ENCODE peak calls at places on chromosomes 11 and 22, in eight cellular contexts. H is heart left ventricle, O is uterus, K is gastrocnemius medialis, P is right lobe of liver, U is endothelial cell of umbilical vein, B is adrenal gland, Z is HCT116. R is an unnamed sample.

GRCh38 chr11:11243790-11244469 is 109.1 kb downstream of the CSNK2A3 start:
- DNase-seq in H (peak; percentile 67), K (no peak), Z (no peak), U (peak; percentile 34), B (no peak), P (no peak), O (peak; percentile 67), R (no peak)

GRCh38 chr11:62108017-62108750 is 15.6 kb upstream of the INCENP start:
- DNase-seq in K (no peak), Z (peak; percentile 59), O (peak; percentile 53), U (peak; percentile 68), B (no peak), H (peak; percentile 59), P (no peak), R (no peak)

GRCh38 chr22:46149493-46149997 is 781 bp upstream of the PPARA start:
- DNase-seq in O (peak; percentile 53), H (peak; percentile 71), U (peak; percentile 8), P (peak; percentile 81), Z (no peak), B (peak; percentile 67), K (peak; percentile 29), R (no peak)

GRCh38 chr22:46139895-46140350 is 10.4 kb upstream of the PPARA start:
- DNase-seq in K (no peak), H (peak; percentile 54), Z (no peak), U (no peak), B (peak; percentile 77), O (no peak), P (no peak), R (no peak)

GRCh38 chr11:19844012-19844411 is 131.4 kb downstream of the NAV2 start:
- DNase-seq in U (no peak), H (no peak), O (no peak), K (no peak), P (no peak), B (no peak), Z (no peak), R (no peak)

GRCh38 chr11:13717331-13717730 is 48.9 kb downstream of the FAR1 start:
- DNase-seq in Z (no peak), B (no peak), P (no peak), H (no peak), K (no peak), O (no peak), U (peak; percentile 84), R (no peak)

GRCh38 chr11:69381681-69382130 is 87.8 kb downstream of the MYEOV start:
- DNase-seq in B (no peak), Z (no peak), O (no peak), K (no peak), U (no peak), P (peak; percentile 18), H (no peak), R (no peak)

GRCh38 chr22:19811211-19811621 is 43.5 kb downstream of the GNB1L start:
- DNase-seq in P (peak; percentile 10), O (no peak), K (no peak), H (no peak), U (no peak), B (peak; percentile 9), Z (no peak), R (no peak)

GRCh38 chr11:122230387-122230760 is 114.4 kb upstream of the BLID start:
- DNase-seq in U (no peak), O (no peak), B (no peak), P (no peak), K (no peak), Z (no peak), H (no peak), R (no peak)

GRCh38 chr11:19577849-19578619 is 134.6 kb upstream of the NAV2 start:
- DNase-seq in B (no peak), K (no peak), H (peak; percentile 58), U (peak; percentile 86), Z (no peak), P (no peak), O (peak; percentile 90), R (no peak)

GRCh38 chr11:72781313-72782080 is 12.3 kb downstream of the STARD10 start:
- DNase-seq in H (no peak), O (no peak), Z (no peak), U (no peak), P (peak; percentile 64), K (no peak), B (no peak), R (no peak)

GRCh38 chr11:9263840-9264380 is 1.2 kb downstream of the DENND5A start:
- DNase-seq in K (no peak), U (no peak), O (no peak), H (no peak), P (no peak), B (no peak), Z (no peak), R (no peak)

GRCh38 chr11:64376071-64376470 is 17.1 kb downstream of the RPS6KA4 start:
- DNase-seq in Z (no peak), H (no peak), K (no peak), U (no peak), P (no peak), O (no peak), B (no peak), R (no peak)

GRCh38 chr11:64379160-64379559 is 20.2 kb downstream of the RPS6KA4 start:
- DNase-seq in K (no peak), H (no peak), O (no peak), B (no peak), U (no peak), P (no peak), Z (no peak), R (no peak)

GRCh38 chr11:64379817-64380709 is 21.1 kb downstream of the RPS6KA4 start:
- DNase-seq in O (no peak), H (no peak), K (no peak), U (no peak), P (no peak), B (no peak), Z (no peak), R (no peak)

GRCh38 chr11:64381350-64381749 is 22.4 kb downstream of the RPS6KA4 start:
- DNase-seq in P (no peak), K (no peak), H (no peak), B (no peak), O (no peak), Z (no peak), U (no peak), R (no peak)

DNA sequence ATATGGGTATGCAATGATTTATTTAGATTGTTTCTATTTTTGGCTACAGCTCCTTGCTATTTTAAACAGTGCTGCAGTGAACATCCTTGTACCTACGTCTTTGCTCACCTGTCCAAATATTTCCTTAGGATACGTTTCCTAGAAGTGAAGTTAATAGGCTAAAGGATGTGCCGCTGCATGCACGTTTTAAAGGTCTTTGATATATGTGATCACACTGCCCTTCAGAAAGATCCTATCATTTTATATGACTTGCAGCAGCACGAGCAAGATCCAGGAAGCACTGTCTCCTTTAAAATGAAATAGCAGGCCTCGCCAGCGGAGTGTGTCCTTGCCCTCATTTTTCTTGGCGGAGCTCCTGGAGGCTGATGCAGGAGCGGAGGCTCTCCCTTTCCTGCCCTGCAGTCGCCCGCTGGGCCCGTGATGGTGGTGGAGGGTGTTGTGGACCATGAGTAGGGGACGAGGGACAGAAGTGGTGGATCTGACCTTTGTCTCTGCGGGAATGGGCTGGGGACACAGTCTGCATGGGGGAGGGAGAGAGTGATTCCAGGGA is 19.4 kb downstream of the RPS6KA4 start:
- DNase-seq in P (no peak), Z (no peak), B (peak; percentile 87), H (no peak), O (no peak), U (no peak), K (no peak), R (no peak)
- H3K27me3 ChIP-seq in P (no peaks in the 10 kb centered on the region), Z (no peaks in the 10 kb centered on the region), B (no peaks in the 10 kb centered on the region), H (no peaks in the 10 kb centered on the region), O (no peaks in the 10 kb centered on the region), U (no peaks in the 10 kb centered on the region), K (no peaks in the 10 kb centered on the region), R (no peaks in the 10 kb centered on the region)

DNA sequence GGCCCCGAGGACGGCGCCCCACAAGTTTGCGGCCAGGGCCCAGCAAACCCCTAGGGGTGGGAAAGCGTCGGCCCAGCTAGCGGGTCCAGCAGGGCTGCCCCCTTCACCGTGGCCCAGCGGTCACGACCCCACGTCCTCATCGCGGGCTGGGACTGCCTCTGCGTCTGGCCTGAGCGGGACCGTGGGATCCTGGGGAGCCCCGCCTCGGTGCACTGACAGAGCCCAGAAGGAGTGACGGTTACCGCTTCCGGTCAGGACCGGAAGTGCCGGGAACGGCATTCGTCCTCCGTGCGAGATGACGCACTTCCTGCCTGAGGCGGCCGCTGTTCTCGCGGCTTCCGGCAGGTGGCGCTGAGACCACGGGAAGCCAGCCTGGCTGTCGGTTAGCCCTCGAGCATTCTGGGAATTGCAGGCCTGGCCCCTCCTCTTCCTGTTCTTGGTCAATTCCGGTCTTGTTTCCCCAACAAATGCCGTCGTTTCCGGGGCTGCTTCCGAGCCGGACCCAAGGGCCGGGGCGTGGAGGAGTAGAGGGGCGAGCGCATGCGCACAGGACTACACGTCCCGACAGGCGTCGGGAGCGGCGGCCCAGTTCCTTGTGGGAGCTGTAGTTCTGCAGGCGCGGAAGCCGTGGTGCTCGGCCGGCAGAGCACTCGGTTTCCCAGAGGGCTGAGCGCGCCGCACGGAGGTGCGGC is at the start of gene TSSC4:
- DNase-seq in B (peak; percentile 100), Z (peak; percentile 100), O (peak; percentile 100), P (peak; percentile 100), H (peak; percentile 100), U (peak; percentile 100), K (peak; percentile 100), R (peak; percentile 99)
- TF ChIP-seq POLR2A in B (peak; percentile 97), Z (peak; percentile 32), O (peak; percentile 92), P (peak; percentile 81), H (no peak), U (peak; percentile 96), K (peak; percentile 97), R (no peak)

DNA sequence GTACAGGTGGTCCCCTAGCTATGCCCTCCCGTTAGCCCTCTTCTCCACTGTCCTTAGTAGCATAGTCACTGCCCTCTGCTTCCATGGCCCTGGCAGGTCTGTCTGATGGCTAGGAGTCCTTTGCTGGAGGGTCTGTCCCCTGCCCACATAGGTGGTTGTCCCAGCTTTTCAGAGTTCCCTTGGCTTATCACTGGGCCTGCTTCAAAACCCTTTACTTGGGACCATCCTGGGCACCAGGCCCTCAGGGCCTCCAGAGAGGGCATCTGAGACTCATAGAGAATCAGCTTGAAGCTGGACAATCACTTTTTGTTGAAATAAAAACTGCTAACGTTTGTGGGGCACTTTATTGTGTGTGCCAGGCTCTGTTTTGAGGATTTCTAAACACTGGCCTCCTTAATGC is 750 bp upstream of the KCNK4 start:
- DNase-seq in U (no peak), P (no peak), O (no peak), H (no peak), K (no peak), Z (no peak), B (no peak), R (no peak)
- H3K27me3 ChIP-seq in U (peaks cover 34% of the 10 kb centered on the region), P (no peaks in the 10 kb centered on the region), O (peaks cover 5% of the 10 kb centered on the region), H (peaks cover 38% of the 10 kb centered on the region), K (peaks cover 40% of the 10 kb centered on the region), Z (no peaks in the 10 kb centered on the region), B (peaks cover 30% of the 10 kb centered on the region), R (peaks cover 11% of the 10 kb centered on the region)

DNA sequence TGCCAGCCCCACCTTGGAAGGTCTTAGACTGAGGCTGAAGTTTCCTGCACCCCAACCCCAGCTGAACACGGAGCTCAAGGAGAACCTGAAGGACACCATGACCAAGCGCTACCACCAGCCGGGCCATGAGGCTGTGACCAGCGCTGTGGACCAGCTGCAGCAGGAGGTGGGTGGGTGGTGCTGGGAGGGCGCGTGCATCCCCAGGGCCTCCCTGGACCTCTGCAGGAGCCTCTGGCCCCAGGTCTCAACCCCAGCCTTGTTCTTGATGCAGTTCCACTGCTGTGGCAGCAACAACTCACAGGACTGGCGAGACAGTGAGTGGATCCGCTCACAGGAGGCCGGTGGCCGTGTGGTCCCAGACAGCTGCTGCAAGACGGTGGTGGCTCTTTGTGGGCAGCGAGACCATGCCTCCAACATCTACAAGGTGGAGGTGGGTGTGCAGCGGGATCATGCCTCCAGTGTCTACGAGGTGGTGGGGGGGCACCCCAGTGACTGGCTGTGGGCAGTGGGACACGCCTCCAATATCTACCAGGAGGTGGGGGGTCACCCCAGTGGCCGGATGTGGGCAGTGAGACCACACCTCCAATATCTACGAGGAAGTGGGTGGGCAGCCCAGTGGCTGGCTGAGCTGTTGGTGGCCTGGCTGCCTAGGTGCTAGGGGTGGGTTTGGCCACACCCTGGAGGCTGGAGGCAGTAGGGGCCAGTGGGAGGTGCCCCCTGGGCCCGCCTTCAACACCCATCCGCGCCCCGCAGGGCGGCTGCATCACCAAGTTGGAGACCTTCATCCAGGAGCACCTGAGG is 4.6 kb downstream of the CD151 start:
- DNase-seq in K (no peak), O (no peak), P (no peak), H (no peak), B (no peak), Z (no peak), U (no peak), R (no peak)
- TF ChIP-seq POLR2A in K (no peak), O (no peak), P (no peak), H (no peak), B (peak; percentile 3), Z (no peak), U (peak; percentile 34), R (no peak)

R was measured in esophagus squamous epithelium.